ENCODE peak calls at places on chromosome 9, in ten cellular contexts. G, I, N, Y, R, J, A, F, D and P are unnamed samples.

GRCh38 chr9:87894998-87895625 is 12.4 kb downstream of the SPATA31E1 start:
- DNase-seq in G (no peak), I (no peak), N (no peak), Y (no peak), R (no peak), J (no peak), A (peak), F (no peak), D (no peak), P (no peak)

GRCh38 chr9:106962615-106963363 is 99.8 kb downstream of the ZNF462 start:
- DNase-seq in G (no peak), I (no peak), N (no peak), Y (no peak), R (no peak), J (no peak), A (no peak), F (no peak), D (no peak), P (no peak)

GRCh38 chr9:35798658-35799366 is 7.4 kb downstream of the NPR2 start:
- DNase-seq in G (no peak), I (no peak), N (no peak), Y (no peak), R (no peak), J (no peak), A (no peak), F (peak), D (no peak), P (no peak)

GRCh38 chr9:21060919-21061561 is 16.7 kb downstream of the IFNB1 start:
- DNase-seq in G (no peak), I (peak), N (no peak), Y (no peak), R (no peak), J (no peak), A (peak), F (no peak), D (peak), P (no peak)

GRCh38 chr9:731474-731873 is 110.0 kb upstream of the DMRT1 start:
- DNase-seq in G (no peak), I (no peak), N (no peak), Y (no peak), R (no peak), J (no peak), A (no peak), F (no peak), D (no peak), P (no peak)

GRCh38 chr9:97564291-97565175 is 63.1 kb downstream of the TMOD1 start:
- DNase-seq in G (no peak), I (no peak), N (peak), Y (no peak), R (peak), J (peak), A (no peak), F (no peak), D (peak), P (peak)

GRCh38 chr9:129183495-129184308 is 5.6 kb upstream of the IER5L start:
- DNase-seq in G (no peak), I (no peak), N (no peak), Y (no peak), R (no peak), J (no peak), A (no peak), F (no peak), D (peak), P (no peak)

GRCh38 chr9:129998491-129999122 is 44.4 kb downstream of the FNBP1 start:
- DNase-seq in G (no peak), I (no peak), N (no peak), Y (no peak), R (no peak), J (no peak), A (no peak), F (no peak), D (no peak), P (no peak)

GRCh38 chr9:77751341-77752091 is 103.4 kb upstream of the GNA14 start:
- DNase-seq in G (no peak), I (no peak), N (no peak), Y (no peak), R (no peak), J (peak), A (peak), F (no peak), D (no peak), P (no peak)

GRCh38 chr9:94156549-94157407 is 72.5 kb downstream of the PTPDC1 start:
- DNase-seq in G (peak), I (no peak), N (peak), Y (no peak), R (peak), J (peak), A (no peak), F (no peak), D (peak), P (no peak)

GRCh38 chr9:75483636-75484035 is 395.3 kb downstream of the OSTF1 start:
- DNase-seq in G (no peak), I (no peak), N (no peak), Y (no peak), R (no peak), J (no peak), A (no peak), F (no peak), D (no peak), P (no peak)

GRCh38 chr9:3992924-3993323 is 306.9 kb downstream of the GLIS3 start:
- DNase-seq in G (no peak), I (no peak), N (no peak), Y (no peak), R (no peak), J (no peak), A (no peak), F (no peak), D (no peak), P (no peak)

GRCh38 chr9:36276840-36277239 is 18.6 kb upstream of the GNE start:
- DNase-seq in G (no peak), I (no peak), N (no peak), Y (no peak), R (no peak), J (no peak), A (peak), F (no peak), D (peak), P (no peak)

GRCh38 chr9:4662108-4662988 is at the start of gene PLPP6:
- DNase-seq in G (peak), I (peak), N (peak), Y (peak), R (peak), J (peak), A (peak), F (no peak), D (peak), P (peak)

GRCh38 chr9:94870793-94871558 is 144.5 kb downstream of the AOPEP start:
- DNase-seq in G (no peak), I (no peak), N (no peak), Y (no peak), R (no peak), J (no peak), A (no peak), F (no peak), D (no peak), P (no peak)

GRCh38 chr9:78325343-78325742 is 28.4 kb downstream of the PSAT1 start:
- DNase-seq in G (no peak), I (no peak), N (no peak), Y (no peak), R (no peak), J (peak), A (no peak), F (no peak), D (peak), P (no peak)

GRCh38 chr9:33340186-33340585 is 49.9 kb downstream of the NFX1 start:
- DNase-seq in G (no peak), I (no peak), N (no peak), Y (no peak), R (no peak), J (no peak), A (peak), F (no peak), D (no peak), P (no peak)

GRCh38 chr9:115615821-115616665 is 498.1 kb upstream of the TNC start:
- DNase-seq in G (no peak), I (no peak), N (no peak), Y (no peak), R (no peak), J (no peak), A (no peak), F (peak), D (no peak), P (no peak)

GRCh38 chr9:123176230-123176629 is 92.2 kb downstream of the STRBP start:
- DNase-seq in G (no peak), I (peak), N (no peak), Y (no peak), R (no peak), J (no peak), A (no peak), F (no peak), D (no peak), P (no peak)

GRCh38 chr9:4335631-4336030 is 35.8 kb upstream of the GLIS3 start:
- DNase-seq in G (no peak), I (no peak), N (no peak), Y (no peak), R (no peak), J (no peak), A (no peak), F (no peak), D (no peak), P (no peak)

GRCh38 chr9:35287986-35288515 is 126.2 kb downstream of the UNC13B start:
- DNase-seq in G (no peak), I (no peak), N (no peak), Y (no peak), R (no peak), J (no peak), A (no peak), F (no peak), D (no peak), P (no peak)

GRCh38 chr9:68653141-68653595 is 51.9 kb upstream of the PIP5K1B start:
- DNase-seq in G (no peak), I (peak), N (no peak), Y (no peak), R (no peak), J (no peak), A (no peak), F (no peak), D (no peak), P (no peak)

GRCh38 chr9:130379649-130379970 is 65.2 kb upstream of the ASS1 start:
- DNase-seq in G (no peak), I (no peak), N (no peak), Y (no peak), R (no peak), J (no peak), A (no peak), F (no peak), D (no peak), P (no peak)

GRCh38 chr9:17775646-17776045 is 196.8 kb downstream of the SH3GL2 start:
- DNase-seq in G (no peak), I (no peak), N (no peak), Y (no peak), R (no peak), J (no peak), A (no peak), F (no peak), D (no peak), P (no peak)

GRCh38 chr9:81103597-81104471 is 585.5 kb downstream of the TLE1 start:
- DNase-seq in G (no peak), I (no peak), N (no peak), Y (no peak), R (no peak), J (no peak), A (no peak), F (no peak), D (no peak), P (no peak)

GRCh38 chr9:130240410-130241197 is 25.0 kb upstream of the HMCN2 start:
- DNase-seq in G (no peak), I (peak), N (peak), Y (no peak), R (peak), J (peak), A (peak), F (no peak), D (peak), P (no peak)

GRCh38 chr9:80407220-80407619 is 835.5 kb downstream of the TLE4 start:
- DNase-seq in G (no peak), I (no peak), N (no peak), Y (no peak), R (no peak), J (no peak), A (peak), F (no peak), D (no peak), P (no peak)

GRCh38 chr9:27460225-27461023 is 63.7 kb upstream of the IFNK start:
- DNase-seq in G (no peak), I (peak), N (no peak), Y (no peak), R (no peak), J (no peak), A (no peak), F (no peak), D (no peak), P (no peak)

DNA sequence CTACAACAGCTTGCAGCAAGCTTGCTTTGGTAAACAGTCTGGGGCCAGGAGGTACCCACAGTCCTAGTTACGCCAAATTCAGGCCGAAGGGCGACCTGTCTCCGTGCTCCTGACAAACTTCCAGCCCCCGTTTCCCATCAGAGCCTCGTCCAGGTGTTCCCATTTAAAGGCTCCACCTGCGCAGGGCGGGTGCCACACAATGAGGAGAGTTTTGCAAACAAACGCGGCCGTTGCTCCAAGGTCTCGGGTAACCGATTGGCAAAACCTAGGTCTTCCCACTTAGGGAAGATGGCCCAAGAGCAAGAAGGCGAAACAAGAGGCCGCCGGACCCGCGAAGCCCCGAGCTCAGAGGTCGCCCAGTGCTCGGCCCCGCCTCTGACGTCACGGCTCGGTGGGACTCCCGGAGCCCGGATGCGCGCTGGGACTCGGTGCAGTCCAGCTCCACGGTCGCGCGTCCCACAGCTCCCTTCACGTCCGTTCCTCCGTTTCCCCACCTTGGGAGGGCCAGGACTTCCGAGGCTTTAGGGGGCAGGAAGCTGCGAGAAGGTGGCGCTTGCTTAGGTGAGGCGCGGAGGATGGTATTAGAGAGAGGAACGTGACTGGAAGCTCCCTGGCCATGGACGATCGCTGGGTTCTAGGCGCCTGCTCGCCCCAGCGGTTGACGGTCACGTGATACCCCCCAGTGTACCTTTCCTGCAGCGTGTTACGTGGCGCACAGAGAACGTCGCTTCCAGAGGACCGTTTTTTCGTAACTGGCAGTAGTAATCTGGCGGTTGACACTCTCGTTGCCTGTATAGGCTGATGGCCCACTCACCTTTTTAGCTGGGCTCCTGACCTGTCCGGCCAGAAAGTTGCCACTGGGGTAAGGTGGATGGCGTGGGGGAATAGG is 41.8 kb upstream of the KDM4C start:
- DNase-seq in G (peak), I (peak), N (peak), Y (no peak), R (peak), J (peak), A (peak), F (no peak), D (peak), P (peak)
- TF ChIP-seq POLR2AphosphoS5 in G (no peak), I (peak), N (no peak), Y (no peak), R (no peak), J (no peak), A (peak), F (no peak), D (peak), P (peak)

GRCh38 chr9:137044042-137044441 is 1.9 kb downstream of the NPDC1 start:
- DNase-seq in G (no peak), I (no peak), N (no peak), Y (no peak), R (no peak), J (no peak), A (no peak), F (no peak), D (no peak), P (no peak)

GRCh38 chr9:137044502-137045177 is 1.3 kb downstream of the NPDC1 start:
- DNase-seq in G (no peak), I (no peak), N (peak), Y (no peak), R (no peak), J (no peak), A (no peak), F (no peak), D (peak), P (no peak)

GRCh38 chr9:137042751-137043727 is 2.9 kb downstream of the NPDC1 start:
- DNase-seq in G (no peak), I (no peak), N (peak), Y (no peak), R (no peak), J (no peak), A (no peak), F (no peak), D (no peak), P (no peak)

GRCh38 chr9:137046094-137046787 is at the start of gene NPDC1:
- DNase-seq in G (peak), I (no peak), N (peak), Y (peak), R (peak), J (peak), A (peak), F (no peak), D (peak), P (peak)

GRCh38 chr9:137045294-137046093 is 483 bp downstream of the NPDC1 start:
- DNase-seq in G (no peak), I (no peak), N (no peak), Y (no peak), R (no peak), J (no peak), A (peak), F (no peak), D (no peak), P (no peak)
- H3K4me3 ChIP-seq in G (peak), I (no peak), N (peak), Y (peak), R (peak), J (peak), A (peak), F (peak), D (peak), P (peak)

DNA sequence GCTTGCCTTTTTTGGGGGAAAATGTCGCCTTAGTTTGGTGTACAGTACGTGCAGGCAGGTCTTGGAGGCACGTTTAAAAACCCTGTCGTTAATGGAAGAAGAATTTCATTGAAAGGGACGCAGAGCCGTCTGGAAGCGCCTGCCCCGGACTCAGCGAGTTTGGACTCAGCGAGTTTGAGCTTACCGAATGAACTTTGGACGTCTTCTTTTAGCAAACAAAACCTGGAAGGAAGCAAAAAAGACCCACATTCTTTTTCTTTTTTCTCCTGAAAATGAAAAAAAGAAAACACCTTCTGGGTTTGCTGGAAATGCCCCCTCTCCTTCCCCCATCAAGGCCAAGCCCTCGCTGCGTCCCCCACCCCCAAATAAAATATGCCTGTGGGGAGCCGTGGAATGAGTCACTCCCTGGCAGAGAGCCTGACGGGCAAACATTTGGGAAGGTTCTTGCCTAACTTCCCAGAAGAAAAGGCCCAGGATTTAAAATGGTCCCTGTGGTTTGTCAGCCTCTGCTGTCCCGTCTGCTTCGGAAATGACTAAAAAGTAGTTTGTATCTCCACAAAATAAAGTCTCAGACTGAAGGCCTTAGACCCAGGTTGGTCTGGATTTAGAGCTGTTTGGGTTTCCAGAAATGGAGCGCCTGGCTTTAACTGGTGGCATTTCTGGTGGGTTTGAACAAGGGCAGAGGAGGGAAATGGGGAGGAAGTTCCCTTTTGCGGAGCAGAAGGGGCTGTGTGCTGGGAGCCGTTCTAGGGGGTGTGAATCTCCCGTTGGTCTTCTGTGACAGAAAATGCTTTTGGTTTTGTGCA is 1.7 kb downstream of the NEK6 start:
- DNase-seq in G (peak), I (no peak), N (peak), Y (no peak), R (peak), J (peak), A (no peak), F (no peak), D (peak), P (peak)
- TF ChIP-seq POLR2AphosphoS5 in G (peak), I (no peak), N (no peak), Y (no peak), R (no peak), J (peak), A (no peak), F (peak), D (peak), P (no peak)

GRCh38 chr9:138102246-138103051 is 224.9 kb downstream of the CACNA1B start:
- DNase-seq in G (no peak), I (no peak), N (peak), Y (no peak), R (peak), J (peak), A (no peak), F (no peak), D (no peak), P (peak)
- H3K4me3 ChIP-seq in G (no peak), I (no peak), N (no peak), Y (no peak), R (no peak), J (no peak), A (no peak), F (no peak), D (no peak), P (no peak)

GRCh38 chr9:92600742-92601261 is 65.0 kb upstream of the ECM2 start:
- DNase-seq in G (no peak), I (no peak), N (no peak), Y (no peak), R (no peak), J (peak), A (no peak), F (no peak), D (no peak), P (no peak)
- TF ChIP-seq POLR2AphosphoS5 in G (no peak), I (no peak), N (no peak), Y (no peak), R (no peak), J (no peak), A (no peak), F (no peak), D (no peak), P (no peak)

GRCh38 chr9:125632321-125633115 is 74.5 kb downstream of the MAPKAP1 start:
- DNase-seq in G (no peak), I (peak), N (no peak), Y (no peak), R (no peak), J (no peak), A (no peak), F (no peak), D (no peak), P (no peak)

GRCh38 chr9:125634040-125634717 is 72.8 kb downstream of the MAPKAP1 start:
- DNase-seq in G (no peak), I (no peak), N (no peak), Y (no peak), R (no peak), J (no peak), A (no peak), F (no peak), D (no peak), P (no peak)

GRCh38 chr9:125635888-125636287 is 71.1 kb downstream of the MAPKAP1 start:
- DNase-seq in G (no peak), I (no peak), N (no peak), Y (no peak), R (no peak), J (no peak), A (no peak), F (no peak), D (no peak), P (no peak)

GRCh38 chr9:125631391-125632085 is 75.5 kb downstream of the MAPKAP1 start:
- DNase-seq in G (no peak), I (no peak), N (no peak), Y (no peak), R (no peak), J (peak), A (peak), F (peak), D (peak), P (no peak)

GRCh38 chr9:125633116-125633743 is 73.8 kb downstream of the MAPKAP1 start:
- DNase-seq in G (no peak), I (no peak), N (peak), Y (no peak), R (no peak), J (peak), A (no peak), F (no peak), D (no peak), P (no peak)
- H3K4me3 ChIP-seq in G (no peak), I (peak), N (no peak), Y (no peak), R (no peak), J (no peak), A (no peak), F (no peak), D (no peak), P (no peak)